ENCODE peak calls at places on chromosome 7, in eight cellular contexts. One of them, this sample, is unnamed.
A peak's percentile ranks its signal among the peaks of the same experiment; 100 is the strongest.

GRCh38 chr7:141014091-141014490 is 661 bp downstream of the MRPS33 start:
- DNase-seq in AG04450: no peak
- DNase-seq in transverse colon: no peak
- DNase-seq in AG09309: no peak
- DNase-seq in GM23338: peak; percentile 25
- DNase-seq in fibroblast of villous mesenchyme: peak; percentile 4
- DNase-seq in cardiac fibroblast: no peak
- DNase-seq in fibroblast of lung: peak; percentile 14
- DNase-seq in this sample: peak; percentile 11

GRCh38 chr7:7321681-7322080 is 139.3 kb downstream of the C1GALT1 start:
- DNase-seq in cardiac fibroblast: peak; percentile 53
- DNase-seq in GM23338: no peak
- DNase-seq in fibroblast of villous mesenchyme: no peak
- DNase-seq in AG09309: no peak
- DNase-seq in fibroblast of lung: no peak
- DNase-seq in transverse colon: peak; percentile 44
- DNase-seq in AG04450: no peak
- DNase-seq in this sample: no peak

GRCh38 chr7:95180-95862 is 97.0 kb upstream of the FAM20C start:
- DNase-seq in fibroblast of villous mesenchyme: no peak
- DNase-seq in cardiac fibroblast: peak; percentile 91
- DNase-seq in fibroblast of lung: no peak
- DNase-seq in GM23338: no peak
- DNase-seq in AG04450: peak; percentile 23
- DNase-seq in transverse colon: no peak
- DNase-seq in AG09309: no peak
- DNase-seq in this sample: no peak

GRCh38 chr7:2709553-2710165 is 21.7 kb downstream of the AMZ1 start:
- DNase-seq in transverse colon: peak; percentile 85
- DNase-seq in cardiac fibroblast: peak; percentile 33
- DNase-seq in fibroblast of lung: peak; percentile 40
- DNase-seq in GM23338: peak; percentile 93
- DNase-seq in fibroblast of villous mesenchyme: no peak
- DNase-seq in AG04450: no peak
- DNase-seq in AG09309: no peak
- DNase-seq in this sample: no peak

GRCh38 chr7:73429622-73430505 is 3.7 kb upstream of the FZD9 start:
- DNase-seq in GM23338: no peak
- DNase-seq in AG04450: no peak
- DNase-seq in transverse colon: no peak
- DNase-seq in cardiac fibroblast: no peak
- DNase-seq in fibroblast of lung: no peak
- DNase-seq in fibroblast of villous mesenchyme: no peak
- DNase-seq in AG09309: no peak
- DNase-seq in this sample: no peak

GRCh38 chr7:81036871-81037270 is 118.0 kb upstream of the SEMA3C start:
- DNase-seq in cardiac fibroblast: no peak
- DNase-seq in GM23338: no peak
- DNase-seq in transverse colon: no peak
- DNase-seq in fibroblast of villous mesenchyme: no peak
- DNase-seq in AG09309: no peak
- DNase-seq in fibroblast of lung: no peak
- DNase-seq in AG04450: no peak
- DNase-seq in this sample: no peak

GRCh38 chr7:31663072-31663471 is 23.9 kb upstream of the PPP1R17 start:
- DNase-seq in GM23338: peak; percentile 89
- DNase-seq in cardiac fibroblast: no peak
- DNase-seq in transverse colon: no peak
- DNase-seq in AG04450: no peak
- DNase-seq in fibroblast of lung: no peak
- DNase-seq in fibroblast of villous mesenchyme: no peak
- DNase-seq in AG09309: no peak
- DNase-seq in this sample: no peak

GRCh38 chr7:21618706-21619105 is 75.9 kb downstream of the DNAH11 start:
- DNase-seq in GM23338: no peak
- DNase-seq in cardiac fibroblast: no peak
- DNase-seq in fibroblast of villous mesenchyme: no peak
- DNase-seq in AG09309: no peak
- DNase-seq in fibroblast of lung: no peak
- DNase-seq in transverse colon: no peak
- DNase-seq in AG04450: no peak
- DNase-seq in this sample: no peak

GRCh38 chr7:112437038-112437437 is 13.2 kb upstream of the IFRD1 start:
- DNase-seq in fibroblast of lung: no peak
- DNase-seq in AG09309: no peak
- DNase-seq in cardiac fibroblast: peak; percentile 48
- DNase-seq in AG04450: no peak
- DNase-seq in transverse colon: no peak
- DNase-seq in fibroblast of villous mesenchyme: no peak
- DNase-seq in GM23338: no peak
- DNase-seq in this sample: no peak

GRCh38 chr7:45048748-45049147 is 40.0 kb downstream of the NACAD start:
- DNase-seq in transverse colon: no peak
- DNase-seq in AG09309: no peak
- DNase-seq in fibroblast of villous mesenchyme: no peak
- DNase-seq in GM23338: no peak
- DNase-seq in fibroblast of lung: no peak
- DNase-seq in AG04450: no peak
- DNase-seq in cardiac fibroblast: no peak
- DNase-seq in this sample: no peak

GRCh38 chr7:121288894-121289293 is 39.9 kb upstream of the WNT16 start:
- DNase-seq in AG09309: peak; percentile 53
- DNase-seq in transverse colon: no peak
- DNase-seq in fibroblast of villous mesenchyme: peak; percentile 87
- DNase-seq in fibroblast of lung: peak; percentile 86
- DNase-seq in GM23338: no peak
- DNase-seq in cardiac fibroblast: peak; percentile 77
- DNase-seq in AG04450: peak; percentile 58
- DNase-seq in this sample: peak; percentile 60

GRCh38 chr7:75776295-75776971 is 4.4 kb upstream of the CCL26 start:
- DNase-seq in fibroblast of lung: peak; percentile 89
- DNase-seq in cardiac fibroblast: peak; percentile 64
- DNase-seq in fibroblast of villous mesenchyme: peak; percentile 89
- DNase-seq in AG09309: peak; percentile 90
- DNase-seq in transverse colon: no peak
- DNase-seq in GM23338: no peak
- DNase-seq in AG04450: peak; percentile 57
- DNase-seq in this sample: no peak

GRCh38 chr7:77346441-77346840 is 69.7 kb downstream of the GSAP start:
- DNase-seq in AG04450: no peak
- DNase-seq in fibroblast of villous mesenchyme: no peak
- DNase-seq in GM23338: no peak
- DNase-seq in AG09309: no peak
- DNase-seq in cardiac fibroblast: no peak
- DNase-seq in fibroblast of lung: no peak
- DNase-seq in transverse colon: no peak
- DNase-seq in this sample: no peak

GRCh38 chr7:45698527-45699309 is 124.5 kb downstream of the ADCY1 start:
- DNase-seq in AG04450: no peak
- DNase-seq in transverse colon: no peak
- DNase-seq in cardiac fibroblast: no peak
- DNase-seq in GM23338: no peak
- DNase-seq in AG09309: no peak
- DNase-seq in fibroblast of lung: no peak
- DNase-seq in fibroblast of villous mesenchyme: no peak
- DNase-seq in this sample: no peak

GRCh38 chr7:88184848-88185304 is 35.0 kb downstream of the SRI start:
- DNase-seq in fibroblast of lung: no peak
- DNase-seq in GM23338: no peak
- DNase-seq in transverse colon: no peak
- DNase-seq in fibroblast of villous mesenchyme: peak; percentile 3
- DNase-seq in AG04450: no peak
- DNase-seq in cardiac fibroblast: peak; percentile 59
- DNase-seq in AG09309: peak; percentile 16
- DNase-seq in this sample: no peak

GRCh38 chr7:122520961-122521555 is 177.9 kb downstream of the RNF133 start:
- DNase-seq in AG09309: no peak
- DNase-seq in GM23338: peak; percentile 70
- DNase-seq in transverse colon: no peak
- DNase-seq in AG04450: no peak
- DNase-seq in cardiac fibroblast: no peak
- DNase-seq in fibroblast of villous mesenchyme: no peak
- DNase-seq in fibroblast of lung: no peak
- DNase-seq in this sample: no peak

GRCh38 chr7:602341-603141 is 82.9 kb upstream of the PDGFA start:
- DNase-seq in fibroblast of villous mesenchyme: no peak
- DNase-seq in fibroblast of lung: no peak
- DNase-seq in GM23338: peak; percentile 40
- DNase-seq in AG04450: no peak
- DNase-seq in transverse colon: peak; percentile 21
- DNase-seq in cardiac fibroblast: no peak
- DNase-seq in AG09309: no peak
- DNase-seq in this sample: no peak

GRCh38 chr7:100441641-100442535 is 5.6 kb upstream of the PPP1R35 start:
- DNase-seq in AG04450: no peak
- DNase-seq in fibroblast of lung: no peak
- DNase-seq in AG09309: no peak
- DNase-seq in cardiac fibroblast: no peak
- DNase-seq in fibroblast of villous mesenchyme: no peak
- DNase-seq in GM23338: no peak
- DNase-seq in transverse colon: no peak
- DNase-seq in this sample: no peak

GRCh38 chr7:115851291-115851690 is 179.3 kb downstream of the TFEC start:
- DNase-seq in fibroblast of villous mesenchyme: peak; percentile 66
- DNase-seq in AG09309: peak; percentile 39
- DNase-seq in fibroblast of lung: peak; percentile 83
- DNase-seq in transverse colon: no peak
- DNase-seq in AG04450: peak; percentile 30
- DNase-seq in cardiac fibroblast: peak; percentile 73
- DNase-seq in GM23338: peak; percentile 81
- DNase-seq in this sample: peak; percentile 27

GRCh38 chr7:47937711-47938573 is 10.3 kb downstream of the PKD1L1 start:
- DNase-seq in fibroblast of villous mesenchyme: no peak
- DNase-seq in transverse colon: peak; percentile 35
- DNase-seq in GM23338: no peak
- DNase-seq in AG04450: no peak
- DNase-seq in AG09309: no peak
- DNase-seq in fibroblast of lung: no peak
- DNase-seq in cardiac fibroblast: no peak
- DNase-seq in this sample: no peak
- TF ChIP-seq CTCF in fibroblast of villous mesenchyme: no peak
- TF ChIP-seq CTCF in transverse colon: no peak
- TF ChIP-seq CTCF in GM23338: peak; percentile 36
- TF ChIP-seq CTCF in AG04450: no peak
- TF ChIP-seq CTCF in AG09309: no peak
- TF ChIP-seq CTCF in fibroblast of lung: no peak
- TF ChIP-seq CTCF in cardiac fibroblast: no peak
- TF ChIP-seq CTCF in this sample: no peak

DNA sequence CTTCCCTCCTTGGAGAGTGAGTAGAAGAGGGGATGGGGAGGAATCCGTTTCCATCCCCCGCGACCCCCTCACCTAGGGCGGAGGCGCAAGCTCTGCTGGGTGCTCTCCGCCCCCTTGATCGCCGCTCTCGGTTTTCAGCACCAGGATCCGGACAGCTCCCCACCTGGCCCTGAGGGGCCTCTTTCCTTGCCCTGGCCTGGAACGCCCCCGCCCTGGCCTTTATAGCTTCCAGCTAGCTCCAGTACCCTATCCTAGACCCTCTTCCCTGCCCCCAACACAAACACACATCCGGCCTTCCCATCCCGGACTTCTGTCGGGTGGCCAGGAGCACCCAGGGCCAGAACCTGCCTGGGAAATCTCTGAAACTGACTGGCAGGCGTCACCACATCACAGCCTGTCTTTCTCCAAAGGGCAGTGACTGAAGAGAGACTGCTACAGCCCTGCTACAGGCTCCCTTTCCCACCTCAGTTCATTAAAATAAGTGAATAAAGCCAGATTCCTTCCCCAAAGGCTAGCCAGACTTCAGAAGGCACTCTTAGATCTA is 72.3 kb upstream of the LEP start:
- DNase-seq in fibroblast of lung: peak; percentile 5
- DNase-seq in fibroblast of villous mesenchyme: peak; percentile 17
- DNase-seq in cardiac fibroblast: peak; percentile 6
- DNase-seq in AG09309: no peak
- DNase-seq in transverse colon: peak; percentile 15
- DNase-seq in GM23338: peak; percentile 96
- DNase-seq in AG04450: no peak
- DNase-seq in this sample: no peak
- H3K4me3 ChIP-seq in fibroblast of lung: no peak overlapping the region
- H3K4me3 ChIP-seq in fibroblast of villous mesenchyme: no peak overlapping the region
- H3K4me3 ChIP-seq in cardiac fibroblast: no peak overlapping the region
- H3K4me3 ChIP-seq in AG09309: no peak overlapping the region
- H3K4me3 ChIP-seq in transverse colon: no peak overlapping the region
- H3K4me3 ChIP-seq in GM23338: peak overlapping the region; percentile 90
- H3K4me3 ChIP-seq in AG04450: no peak overlapping the region
- H3K4me3 ChIP-seq in this sample: no peak overlapping the region

GRCh38 chr7:107874605-107875446 is 16.2 kb upstream of the DLD start:
- DNase-seq in transverse colon: peak; percentile 53
- DNase-seq in AG04450: no peak
- DNase-seq in AG09309: peak; percentile 33
- DNase-seq in fibroblast of lung: peak; percentile 69
- DNase-seq in fibroblast of villous mesenchyme: peak; percentile 68
- DNase-seq in GM23338: peak; percentile 72
- DNase-seq in cardiac fibroblast: peak; percentile 80
- DNase-seq in this sample: peak; percentile 15
- TF ChIP-seq CTCF in transverse colon: peak; percentile 72
- TF ChIP-seq CTCF in AG04450: peak; percentile 77
- TF ChIP-seq CTCF in AG09309: peak; percentile 69
- TF ChIP-seq CTCF in fibroblast of lung: peak; percentile 74
- TF ChIP-seq CTCF in fibroblast of villous mesenchyme: peak; percentile 77
- TF ChIP-seq CTCF in GM23338: peak; percentile 79
- TF ChIP-seq CTCF in cardiac fibroblast: peak; percentile 64
- TF ChIP-seq CTCF in this sample: peak; percentile 78

DNA sequence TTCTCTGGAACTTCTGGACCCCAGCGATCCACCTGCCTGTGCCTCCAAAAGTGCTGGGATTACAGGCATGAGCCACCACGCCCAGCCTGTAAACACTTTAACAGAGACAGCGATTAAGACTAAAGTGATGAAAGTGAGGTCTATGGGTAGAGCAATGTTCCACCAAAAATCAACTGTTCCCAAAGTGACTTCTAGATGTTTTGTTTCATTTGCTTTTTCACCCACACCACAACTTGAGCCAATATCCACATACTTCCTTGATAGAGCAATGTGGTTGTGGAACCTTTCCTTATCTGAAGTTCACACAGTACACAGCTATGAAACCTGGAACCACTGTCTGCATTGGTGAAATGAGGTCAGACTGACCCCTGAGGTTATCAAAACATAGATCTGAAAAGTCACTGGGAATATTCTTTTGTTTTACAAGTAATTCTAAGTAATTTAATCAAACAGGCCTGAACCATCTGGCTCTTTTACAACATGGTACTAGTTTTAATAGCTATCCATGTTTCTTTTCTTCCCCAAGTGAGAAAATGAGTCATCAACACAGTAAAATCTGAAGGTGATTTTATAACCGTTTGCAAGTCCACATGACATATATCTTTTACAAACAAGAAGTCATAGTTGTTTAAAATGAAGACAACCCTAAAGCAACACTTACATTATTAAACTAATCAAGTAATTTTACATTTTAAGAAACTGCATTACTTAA is 80.2 kb downstream of the LRRC17 start:
- DNase-seq in transverse colon: no peak
- DNase-seq in AG04450: peak; percentile 26
- DNase-seq in cardiac fibroblast: peak; percentile 74
- DNase-seq in AG09309: peak; percentile 42
- DNase-seq in fibroblast of villous mesenchyme: peak; percentile 91
- DNase-seq in GM23338: no peak
- DNase-seq in fibroblast of lung: no peak
- DNase-seq in this sample: peak; percentile 41
- H3K4me3 ChIP-seq in transverse colon: no peak overlapping the region
- H3K4me3 ChIP-seq in AG04450: no peak overlapping the region
- H3K4me3 ChIP-seq in cardiac fibroblast: no peak overlapping the region
- H3K4me3 ChIP-seq in AG09309: no peak overlapping the region
- H3K4me3 ChIP-seq in fibroblast of villous mesenchyme: no peak overlapping the region
- H3K4me3 ChIP-seq in GM23338: no peak overlapping the region
- H3K4me3 ChIP-seq in fibroblast of lung: no peak overlapping the region
- H3K4me3 ChIP-seq in this sample: no peak overlapping the region